ENCODE peak calls at places on chromosomes 1 and 21, in eight cellular contexts. L is lower lobe of right lung; C is CD8-positive, alpha-beta memory T cell; H is cardiac muscle cell; X is fibroblast of lung; E is tibial nerve; P is brain microvascular endothelial cell; Y is aorta. V is an unnamed sample.

GRCh38 chr1:84223751-84224432 is 77.6 kb upstream of the SAMD13 start:
- DNase-seq in L (no peak), C (no peak), H (no peak), X (no peak), E (no peak), P (no peak), Y (no peak), V (no peak)

GRCh38 chr1:219174672-219175564 is 1.2 kb downstream of the LYPLAL1 start:
- DNase-seq in L (no peak), C (no peak), H (peak), X (peak), E (peak), P (peak), Y (no peak), V (no peak)

GRCh38 chr21:25827513-25827912 is 92.7 kb downstream of the GABPA start:
- DNase-seq in L (no peak), C (no peak), H (no peak), X (no peak), E (no peak), P (no peak), Y (no peak), V (no peak)

GRCh38 chr1:167663002-167663772 is 33.2 kb downstream of the RCSD1 start:
- DNase-seq in L (no peak), C (no peak), H (peak), X (peak), E (no peak), P (peak), Y (no peak), V (peak)

GRCh38 chr21:35217504-35218060 is 168.5 kb upstream of the RUNX1 start:
- DNase-seq in L (no peak), C (no peak), H (peak), X (peak), E (no peak), P (peak), Y (no peak), V (peak)

GRCh38 chr1:206694551-206695124 is 9.9 kb downstream of the MAPKAPK2 start:
- DNase-seq in L (no peak), C (no peak), H (no peak), X (no peak), E (no peak), P (no peak), Y (no peak), V (no peak)

GRCh38 chr1:81702903-81703302 is 97.8 kb upstream of the ADGRL2 start:
- DNase-seq in L (no peak), C (no peak), H (peak), X (peak), E (no peak), P (peak), Y (no peak), V (no peak)

GRCh38 chr1:28073867-28074266 is 14.5 kb downstream of the EYA3 start:
- DNase-seq in L (no peak), C (no peak), H (no peak), X (no peak), E (no peak), P (no peak), Y (no peak), V (no peak)

GRCh38 chr1:84698151-84698651 is 7.9 kb upstream of the SSX2IP start:
- DNase-seq in L (no peak), C (no peak), H (peak), X (peak), E (no peak), P (peak), Y (no peak), V (no peak)

GRCh38 chr1:233357595-233358446 is 30.3 kb downstream of the MAP3K21 start:
- DNase-seq in L (no peak), C (no peak), H (no peak), X (no peak), E (no peak), P (no peak), Y (no peak), V (no peak)

GRCh38 chr1:13733705-13734104 is 33.7 kb downstream of the PRDM2 start:
- DNase-seq in L (no peak), C (no peak), H (no peak), X (no peak), E (no peak), P (peak), Y (no peak), V (no peak)

GRCh38 chr1:57959727-57960300 is 536.0 kb upstream of the DAB1 start:
- DNase-seq in L (no peak), C (no peak), H (no peak), X (no peak), E (no peak), P (no peak), Y (no peak), V (no peak)

GRCh38 chr1:45198185-45198584 is 8.2 kb downstream of the ZSWIM5 start:
- DNase-seq in L (no peak), C (no peak), H (no peak), X (no peak), E (no peak), P (no peak), Y (no peak), V (no peak)

GRCh38 chr1:12088607-12089006 is 25.5 kb downstream of the TNFRSF8 start:
- DNase-seq in L (peak), C (peak), H (no peak), X (no peak), E (no peak), P (no peak), Y (no peak), V (no peak)

GRCh38 chr1:179883739-179884138 is 1.7 kb downstream of the TOR1AIP1 start:
- DNase-seq in L (no peak), C (peak), H (no peak), X (peak), E (no peak), P (no peak), Y (no peak), V (peak)

GRCh38 chr1:62437273-62437945 is 560 bp downstream of the USP1 start:
- DNase-seq in L (no peak), C (no peak), H (peak), X (peak), E (no peak), P (no peak), Y (no peak), V (no peak)

GRCh38 chr21:37338671-37339526 is 27.7 kb upstream of the DYRK1A start:
- DNase-seq in L (no peak), C (no peak), H (peak), X (peak), E (no peak), P (peak), Y (peak), V (peak)

GRCh38 chr21:23593582-23593981 is 2013.7 kb downstream of the MRPL39 start:
- DNase-seq in L (no peak), C (no peak), H (no peak), X (no peak), E (no peak), P (no peak), Y (no peak), V (no peak)

GRCh38 chr1:168613038-168613451 is 36.6 kb downstream of the XCL1 start:
- DNase-seq in L (no peak), C (no peak), H (no peak), X (no peak), E (no peak), P (no peak), Y (no peak), V (no peak)

GRCh38 chr1:87279966-87280535 is 48.6 kb upstream of the LMO4 start:
- DNase-seq in L (no peak), C (no peak), H (peak), X (peak), E (no peak), P (no peak), Y (no peak), V (no peak)

GRCh38 chr21:44838038-44838895 is 20.4 kb upstream of the SUMO3 start:
- DNase-seq in L (no peak), C (no peak), H (no peak), X (no peak), E (no peak), P (no peak), Y (peak), V (no peak)

GRCh38 chr1:151513626-151514101 is 2.5 kb downstream of the CGN start:
- DNase-seq in L (peak), C (no peak), H (no peak), X (no peak), E (no peak), P (no peak), Y (no peak), V (peak)

GRCh38 chr1:167220537-167221125 is at the start of gene POU2F1:
- DNase-seq in L (peak), C (peak), H (peak), X (peak), E (peak), P (peak), Y (peak), V (peak)

GRCh38 chr1:10789392-10790154 is 6.9 kb downstream of the CASZ1 start:
- DNase-seq in L (no peak), C (no peak), H (no peak), X (no peak), E (no peak), P (no peak), Y (no peak), V (no peak)

GRCh38 chr1:227938911-227939790 is 8.6 kb downstream of the WNT9A start:
- DNase-seq in L (peak), C (peak), H (no peak), X (no peak), E (no peak), P (no peak), Y (peak), V (peak)

GRCh38 chr1:37477198-37477931 is 3.0 kb downstream of the ZC3H12A start:
- DNase-seq in L (peak), C (peak), H (peak), X (peak), E (no peak), P (peak), Y (no peak), V (peak)

GRCh38 chr1:213124590-213124989 is 73.5 kb downstream of the RPS6KC1 start:
- DNase-seq in L (no peak), C (no peak), H (no peak), X (no peak), E (no peak), P (no peak), Y (no peak), V (no peak)

GRCh38 chr1:10232213-10232612 is 21.8 kb downstream of the KIF1B start:
- DNase-seq in L (no peak), C (no peak), H (no peak), X (no peak), E (no peak), P (no peak), Y (no peak), V (no peak)

GRCh38 chr1:16900771-16901170 is 5.0 kb downstream of the RNU1-2 start:
- DNase-seq in L (no peak), C (no peak), H (peak), X (no peak), E (no peak), P (no peak), Y (no peak), V (no peak)

GRCh38 chr1:33045814-33046213 is 9.1 kb upstream of the AK2 start:
- DNase-seq in L (no peak), C (no peak), H (peak), X (no peak), E (no peak), P (no peak), Y (no peak), V (no peak)

DNA sequence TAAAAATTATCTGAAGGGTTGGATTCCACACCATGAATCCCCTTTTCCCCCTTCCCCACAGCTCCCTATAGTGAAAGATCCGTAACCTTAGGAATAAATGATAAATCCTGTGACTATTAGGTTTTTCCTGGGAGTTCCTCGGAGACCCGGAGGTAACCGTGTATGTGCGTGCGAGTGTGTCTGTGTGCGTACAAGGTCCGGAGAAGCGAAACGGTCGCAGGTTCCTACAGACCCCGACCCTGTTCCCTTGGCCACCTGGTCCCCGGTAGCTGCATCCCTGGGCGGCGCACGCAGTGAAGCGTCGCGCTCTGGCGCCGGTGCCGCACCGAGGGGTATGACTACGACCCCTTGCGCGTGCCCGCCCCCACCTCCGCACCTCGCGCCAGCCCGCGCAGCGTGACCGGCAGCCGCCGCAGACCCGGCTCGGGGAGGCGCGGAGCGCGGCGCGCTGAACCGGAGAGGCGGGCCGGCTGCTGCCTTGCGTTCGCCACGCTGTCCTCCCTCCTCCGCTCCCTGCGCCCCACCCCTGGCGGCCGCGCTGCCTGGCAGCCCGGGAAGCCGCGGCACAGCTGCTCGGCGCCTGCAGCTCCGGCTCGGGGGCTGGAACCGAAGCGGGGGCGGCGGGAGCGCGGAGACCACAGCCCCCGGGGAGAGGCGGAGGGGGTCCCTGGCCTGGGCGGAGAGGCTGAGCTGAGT is at the start of gene AK5:
- DNase-seq in L (peak), C (peak), H (peak), X (peak), E (no peak), P (no peak), Y (peak), V (no peak)
- H3K4me3 ChIP-seq in L (peak), C (peak), H (peak), X (peak), E (peak), P (peak), Y (peak), V (peak)

GRCh38 chr1:116766616-116767469 is 12.6 kb downstream of the CD2 start:
- DNase-seq in L (no peak), C (peak), H (no peak), X (no peak), E (no peak), P (no peak), Y (no peak), V (no peak)
- H3K27ac ChIP-seq in L (no peak), C (peak), H (no peak), X (no peak), E (no peak), P (no peak), Y (no peak), V (no peak)

GRCh38 chr1:172662464-172663109 is 3.7 kb downstream of the FASLG start:
- DNase-seq in L (peak), C (peak), H (peak), X (peak), E (peak), P (peak), Y (no peak), V (no peak)
- H3K4me3 ChIP-seq in L (no peak), C (peak), H (no peak), X (no peak), E (no peak), P (no peak), Y (no peak), V (no peak)

DNA sequence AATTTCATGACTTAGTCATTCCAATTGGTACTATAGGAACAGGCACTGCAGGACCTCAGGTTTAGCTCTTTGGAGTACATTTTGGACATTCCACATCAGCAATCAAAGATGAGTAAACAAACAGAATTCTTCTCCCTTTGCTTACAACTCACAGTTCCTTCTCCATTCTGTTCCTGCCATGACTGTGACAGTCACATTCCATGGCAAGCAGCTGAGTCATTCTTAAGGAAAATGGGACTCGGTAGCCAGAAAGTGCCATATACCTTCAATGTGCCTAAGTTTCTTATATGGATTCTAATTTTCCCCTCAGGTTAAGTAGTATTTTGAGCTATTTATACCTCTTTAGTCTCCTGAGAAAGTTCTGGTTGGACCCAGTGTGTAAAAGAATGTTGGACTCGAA is 25.6 kb downstream of the CRCT1 start:
- DNase-seq in L (no peak), C (no peak), H (no peak), X (no peak), E (no peak), P (no peak), Y (no peak), V (no peak)
- H3K27ac ChIP-seq in L (no peak), C (no peak), H (no peak), X (no peak), E (no peak), P (no peak), Y (no peak), V (no peak)

V was measured in RWPE2.